ENCODE peak calls at places on chromosomes 1 and 21, in nine cellular contexts. H is transverse colon, F is Caco-2, T is astrocyte of the cerebellum, V is astrocyte of the spinal cord, E is AG09309, J is foreskin fibroblast, C is left ventricle myocardium inferior, Q is heart right ventricle. Z is an unnamed sample.

GRCh38 chr1:162680419-162681126 is 48.3 kb downstream of the DDR2 start:
- DNase-seq in H (no peak), F (no peak), T (no peak), V (no peak), E (no peak), J (peak; percentile 38), C (no peak), Q (no peak), Z (no peak)

GRCh38 chr21:45998871-45999580 is 17.5 kb downstream of the COL6A1 start:
- DNase-seq in H (no peak), F (no peak), T (no peak), V (no peak), E (no peak), J (no peak), C (peak; percentile 9), Q (no peak), Z (no peak)

GRCh38 chr1:194512957-194513356 is 1326.5 kb upstream of the B3GALT2 start:
- DNase-seq in H (no peak), F (no peak), T (no peak), V (no peak), E (no peak), J (peak; percentile 10), C (no peak), Q (no peak), Z (peak; percentile 40)

GRCh38 chr1:58476179-58476578 is 70.3 kb downstream of the OMA1 start:
- DNase-seq in H (no peak), F (no peak), T (no peak), V (no peak), E (no peak), J (no peak), C (no peak), Q (no peak), Z (no peak)

GRCh38 chr1:79695133-79695532 is 688.6 kb upstream of the ADGRL4 start:
- DNase-seq in H (no peak), F (no peak), T (no peak), V (no peak), E (no peak), J (no peak), C (no peak), Q (no peak), Z (no peak)

GRCh38 chr1:247487057-247487456 is 29.2 kb upstream of the OR2B11 start:
- DNase-seq in H (peak; percentile 14), F (no peak), T (peak; percentile 13), V (peak; percentile 10), E (no peak), J (peak; percentile 5), C (no peak), Q (no peak), Z (no peak)

GRCh38 chr1:157961805-157962762 is 31.4 kb upstream of the KIRREL1 start:
- DNase-seq in H (no peak), F (no peak), T (no peak), V (peak; percentile 51), E (no peak), J (peak; percentile 75), C (no peak), Q (no peak), Z (no peak)

GRCh38 chr1:4425892-4426291 is 228.5 kb upstream of the AJAP1 start:
- DNase-seq in H (no peak), F (no peak), T (no peak), V (no peak), E (no peak), J (no peak), C (no peak), Q (no peak), Z (no peak)

GRCh38 chr21:19810779-19811178 is 1187.4 kb upstream of the NCAM2 start:
- DNase-seq in H (no peak), F (no peak), T (no peak), V (no peak), E (no peak), J (no peak), C (no peak), Q (no peak), Z (no peak)

GRCh38 chr1:234699795-234700665 is 90.1 kb upstream of the IRF2BP2 start:
- DNase-seq in H (no peak), F (no peak), T (no peak), V (peak; percentile 68), E (no peak), J (peak; percentile 63), C (no peak), Q (no peak), Z (no peak)

GRCh38 chr1:31937300-31938183 is 626 bp downstream of the PTP4A2 start:
- DNase-seq in H (peak; percentile 82), F (peak; percentile 49), T (no peak), V (peak; percentile 69), E (no peak), J (peak; percentile 61), C (peak; percentile 85), Q (peak; percentile 84), Z (no peak)

GRCh38 chr1:22141493-22141892 is 1.4 kb downstream of the WNT4 start:
- DNase-seq in H (no peak), F (no peak), T (no peak), V (no peak), E (no peak), J (no peak), C (no peak), Q (no peak), Z (no peak)
- TF ChIP-seq CTCF in H (no peak), F (no peak), T (no peak), V (no peak), E (no peak), J (no peak), C (no peak), Q (no peak), Z (no peak)

GRCh38 chr1:65056866-65057265 is 90.5 kb upstream of the JAK1 start:
- DNase-seq in H (no peak), F (no peak), T (no peak), V (no peak), E (no peak), J (no peak), C (no peak), Q (no peak), Z (no peak)

GRCh38 chr1:65056234-65056633 is 89.9 kb upstream of the JAK1 start:
- DNase-seq in H (no peak), F (no peak), T (no peak), V (no peak), E (no peak), J (no peak), C (no peak), Q (no peak), Z (no peak)

GRCh38 chr1:65062339-65062738 is 85.7 kb upstream of the AK4 start:
- DNase-seq in H (no peak), F (no peak), T (no peak), V (no peak), E (no peak), J (no peak), C (no peak), Q (no peak), Z (no peak)

GRCh38 chr1:65063025-65063424 is 85.0 kb upstream of the AK4 start:
- DNase-seq in H (no peak), F (no peak), T (no peak), V (no peak), E (no peak), J (no peak), C (no peak), Q (no peak), Z (no peak)

DNA sequence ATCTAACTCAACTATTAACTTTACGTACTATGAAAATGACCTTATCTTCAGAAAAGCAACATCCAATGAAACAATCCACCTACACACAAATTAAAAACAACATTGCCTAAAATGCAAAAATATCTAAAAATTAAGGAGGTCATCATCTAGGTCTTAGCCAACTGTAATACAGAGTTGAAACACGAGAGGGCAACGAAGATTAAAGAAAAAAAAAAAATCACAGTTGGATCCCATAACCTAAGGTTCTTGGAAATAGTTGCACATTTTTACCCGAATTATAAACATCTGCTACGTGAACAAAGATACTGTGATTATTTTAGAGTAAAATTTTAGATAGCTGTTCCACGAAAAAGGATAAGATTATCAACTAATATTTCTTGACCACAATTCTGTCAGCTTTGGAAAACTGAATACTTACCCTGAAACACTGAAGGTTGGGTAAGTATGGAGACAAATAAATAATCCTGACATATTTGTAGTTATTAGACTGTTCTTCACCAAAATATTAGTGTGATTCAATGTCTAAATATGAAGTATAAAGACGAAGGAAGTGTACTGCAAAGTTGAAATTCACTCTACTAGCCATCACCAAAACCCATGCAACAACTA is 88.0 kb upstream of the AK4 start:
- DNase-seq in H (no peak), F (no peak), T (no peak), V (peak; percentile 57), E (no peak), J (peak; percentile 34), C (no peak), Q (no peak), Z (no peak)
- H3K4me3 ChIP-seq in H (no peak overlapping the region), F (no peak overlapping the region), T (no peak overlapping the region), V (no peak overlapping the region), E (no peak overlapping the region), J (no peak overlapping the region), C (no peak overlapping the region), Q (no peak overlapping the region), Z (no peak overlapping the region)

DNA sequence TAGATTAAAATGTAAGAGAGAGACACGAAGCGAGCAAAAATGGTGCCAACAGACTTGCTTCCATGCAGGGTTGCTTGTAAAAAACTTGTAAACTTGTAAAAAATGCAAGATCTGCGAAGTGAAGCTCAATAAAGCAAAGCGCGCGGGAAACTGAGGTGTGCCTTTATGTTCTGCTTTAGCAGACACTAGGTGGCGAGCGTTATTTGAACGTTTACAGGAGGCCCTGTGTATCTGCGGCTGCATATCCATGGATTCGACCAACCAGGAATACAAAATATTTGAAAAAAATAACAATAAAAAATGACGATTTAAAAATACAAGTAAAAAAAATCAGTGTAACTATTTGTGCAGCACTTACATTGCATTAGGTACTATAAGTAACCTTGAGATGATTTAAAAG is 1.5 kb downstream of the UBE2G2 start:
- DNase-seq in H (no peak), F (no peak), T (no peak), V (peak; percentile 42), E (no peak), J (no peak), C (no peak), Q (no peak), Z (no peak)
- TF ChIP-seq CTCF in H (peak; percentile 33), F (peak; percentile 57), T (peak; percentile 49), V (peak; percentile 49), E (peak; percentile 63), J (peak; percentile 45), C (peak; percentile 55), Q (peak; percentile 59), Z (peak; percentile 27)

GRCh38 chr1:1021010-1021845 is 1.3 kb downstream of the AGRN start:
- DNase-seq in H (peak; percentile 75), F (no peak), T (no peak), V (peak; percentile 81), E (peak; percentile 17), J (peak; percentile 46), C (peak; percentile 70), Q (peak; percentile 80), Z (no peak)
- H3K4me3 ChIP-seq in H (no peak overlapping the region), F (peak overlapping the region; percentile 88), T (peak overlapping the region; percentile 52), V (peak overlapping the region; percentile 58), E (peak overlapping the region; percentile 52), J (peak overlapping the region; percentile 61), C (peak overlapping the region; percentile 89), Q (peak overlapping the region; percentile 77), Z (peak overlapping the region; percentile 68)

Z was measured in AG04449.